ENCODE peak calls at places on chromosome 4, in eight cellular contexts. L is MM.1S, Y is ovary, N is left lung, B is lung, U is SJSA1, E is neuronal stem cell, G is uterus. W is an unnamed sample. For H3K4me1, the result is how much of the 10 kb centered on the place peaks cover.

GRCh38 chr4:2930135-2930805 is 32.9 kb downstream of the NOP14 start:
- DNase-seq in L (no peak), U (no peak), B (no peak), N (peak), Y (no peak), E (no peak), G (peak), W (no peak)

GRCh38 chr4:185648631-185649030 is 113.3 kb upstream of the PDLIM3 start:
- DNase-seq in G (no peak), U (no peak), E (no peak), N (no peak), B (no peak), Y (no peak), L (no peak), W (no peak)

GRCh38 chr4:42339935-42340406 is 57.3 kb upstream of the SHISA3 start:
- DNase-seq in G (no peak), Y (peak), L (no peak), U (no peak), B (no peak), E (no peak), N (no peak), W (peak)

GRCh38 chr4:63505714-63506460 is 903.4 kb downstream of the TECRL start:
- DNase-seq in G (no peak), N (no peak), U (no peak), Y (no peak), L (no peak), E (no peak), B (no peak), W (no peak)

GRCh38 chr4:2866160-2866861 is 22.7 kb downstream of the ADD1 start:
- DNase-seq in E (no peak), L (no peak), Y (no peak), B (no peak), U (no peak), G (no peak), N (no peak), W (no peak)

GRCh38 chr4:142314686-142315085 is 531.4 kb downstream of the INPP4B start:
- DNase-seq in N (no peak), G (no peak), B (no peak), E (no peak), L (peak), U (no peak), Y (no peak), W (no peak)

GRCh38 chr4:155787113-155787710 is 28.4 kb downstream of the GUCY1B1 start:
- DNase-seq in G (no peak), B (no peak), U (no peak), E (peak), Y (no peak), L (peak), N (no peak), W (no peak)

GRCh38 chr4:183658362-183659028 is 490 bp downstream of the RWDD4 start:
- DNase-seq in L (no peak), U (no peak), E (no peak), G (peak), N (no peak), B (no peak), Y (peak), W (peak)

GRCh38 chr4:121869841-121870822 is at the start of gene BBS7:
- DNase-seq in E (peak), N (peak), U (peak), B (peak), L (peak), G (peak), Y (peak), W (peak)

GRCh38 chr4:131764730-131765129 is 1384.4 kb upstream of the PCDH10 start:
- DNase-seq in B (no peak), N (no peak), Y (no peak), L (no peak), E (no peak), U (no peak), G (no peak), W (no peak)

GRCh38 chr4:15918484-15919129 is 19.9 kb downstream of the FGFBP1 start:
- DNase-seq in L (no peak), G (no peak), Y (no peak), B (peak), E (no peak), N (peak), U (no peak), W (no peak)

GRCh38 chr4:127856485-127857447 is 23.9 kb upstream of the PLK4 start:
- DNase-seq in B (no peak), E (peak), U (no peak), N (no peak), G (no peak), Y (no peak), L (no peak), W (peak)

GRCh38 chr4:52659016-52659721 is at the start of gene USP46:
- DNase-seq in G (peak), L (peak), U (peak), E (peak), B (peak), N (peak), Y (peak), W (peak)

GRCh38 chr4:177484613-177485021 is 42.4 kb upstream of the AGA start:
- DNase-seq in U (no peak), B (no peak), Y (no peak), L (no peak), N (no peak), G (no peak), E (no peak), W (peak)

GRCh38 chr4:81084029-81084428 is 53.5 kb downstream of the BMP3 start:
- DNase-seq in N (no peak), B (no peak), L (no peak), E (no peak), Y (no peak), G (no peak), U (no peak), W (no peak)

GRCh38 chr4:168677063-168677462 is 180.2 kb downstream of the PALLD start:
- DNase-seq in L (no peak), G (no peak), N (no peak), B (no peak), E (no peak), Y (no peak), U (no peak), W (no peak)

GRCh38 chr4:88661724-88662123 is 35.9 kb downstream of the NAP1L5 start:
- DNase-seq in Y (no peak), B (no peak), N (no peak), G (no peak), E (no peak), L (no peak), U (no peak), W (no peak)

GRCh38 chr4:185209031-185209851 is at the start of gene SNX25:
- DNase-seq in U (peak), B (peak), E (peak), G (peak), N (peak), L (peak), Y (peak), W (peak)

GRCh38 chr4:184021389-184021788 is 116.3 kb downstream of the STOX2 start:
- DNase-seq in B (no peak), N (no peak), L (no peak), E (no peak), G (no peak), Y (no peak), U (no peak), W (no peak)

GRCh38 chr4:138188406-138189084 is 53.6 kb downstream of the SLC7A11 start:
- DNase-seq in L (no peak), G (no peak), B (no peak), N (no peak), Y (no peak), U (no peak), E (no peak), W (no peak)

DNA sequence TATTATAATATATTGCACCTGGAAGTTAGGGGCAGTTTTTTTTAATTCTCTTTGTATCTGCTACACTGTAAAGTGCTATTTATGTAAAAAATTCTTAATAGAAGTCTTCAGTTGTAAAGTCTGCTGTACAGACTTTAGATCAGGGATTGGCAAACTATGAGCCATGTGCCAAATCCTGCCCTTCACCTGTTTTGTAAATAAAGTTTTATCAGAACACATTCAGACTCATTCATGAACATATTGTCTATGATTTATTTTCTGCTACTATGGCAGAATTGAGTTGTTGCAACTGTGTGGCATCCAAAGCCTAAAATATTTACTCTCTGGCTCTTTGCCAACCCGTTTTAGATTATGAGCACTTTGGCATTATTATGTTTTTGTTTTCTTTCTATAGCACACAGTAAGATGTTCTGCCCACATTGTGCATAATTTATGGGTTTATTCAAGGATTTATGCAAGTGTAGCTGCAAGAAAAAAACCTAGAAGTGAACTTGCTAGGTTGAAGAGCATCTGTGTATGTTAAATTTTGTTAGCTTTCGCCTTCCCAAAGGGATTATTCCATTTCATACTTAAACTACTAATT is 56.9 kb downstream of the CLCN3 start:
- DNase-seq in Y (no peak), E (no peak), L (no peak), G (no peak), U (no peak), N (no peak), B (no peak), W (no peak)
- H3K27ac ChIP-seq in Y (no peak), E (no peak), L (no peak), G (no peak), U (no peak), N (no peak), B (no peak), W (no peak)

DNA sequence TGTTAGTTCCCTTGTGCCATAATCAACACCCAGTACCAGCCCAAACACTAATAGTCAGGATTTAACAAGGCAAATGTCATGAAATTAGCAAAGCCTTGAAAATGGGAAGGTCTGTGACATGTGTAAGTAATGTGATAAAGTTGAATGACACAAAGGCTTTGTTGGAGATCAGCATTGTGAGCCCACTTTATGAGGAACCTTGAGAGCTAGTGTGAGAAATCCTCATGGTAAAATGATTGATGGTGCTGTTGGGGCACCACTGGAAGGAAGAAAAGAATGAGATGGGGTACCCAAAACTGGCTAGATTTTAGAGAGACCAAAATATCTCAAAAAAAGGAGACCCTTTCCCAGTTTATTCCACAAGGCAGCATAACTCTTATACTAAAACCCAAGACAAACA is 3.3 kb upstream of the LIN54 start:
- DNase-seq in Y (no peak), L (no peak), G (no peak), N (no peak), U (no peak), B (no peak), E (no peak), W (peak)
- H3K4me3 ChIP-seq in Y (no peak), L (no peak), G (no peak), N (peak), U (no peak), B (no peak), E (no peak), W (peak)

GRCh38 chr4:54842226-54843055 is 184.7 kb downstream of the KIT start:
- DNase-seq in U (no peak), B (no peak), L (no peak), E (no peak), N (no peak), Y (no peak), G (no peak), W (no peak)
- H3K4me1 ChIP-seq in U (under half), B (under half), L (under half), E (under half), N (under half), Y (under half), G (under half), W (under half)

GRCh38 chr4:8837181-8837811 is 34.3 kb downstream of the HMX1 start:
- DNase-seq in U (peak), B (no peak), L (no peak), Y (no peak), G (peak), E (peak), N (peak), W (no peak)

GRCh38 chr4:8834681-8835220 is 36.9 kb downstream of the HMX1 start:
- DNase-seq in Y (no peak), L (no peak), G (peak), U (peak), N (peak), B (no peak), E (no peak), W (no peak)

GRCh38 chr4:8835521-8836365 is 35.9 kb downstream of the HMX1 start:
- DNase-seq in U (peak), L (no peak), B (no peak), E (no peak), G (peak), N (peak), Y (no peak), W (no peak)

GRCh38 chr4:8838296-8838695 is 33.3 kb downstream of the HMX1 start:
- DNase-seq in G (no peak), B (no peak), N (no peak), U (no peak), L (no peak), Y (no peak), E (no peak), W (no peak)

DNA sequence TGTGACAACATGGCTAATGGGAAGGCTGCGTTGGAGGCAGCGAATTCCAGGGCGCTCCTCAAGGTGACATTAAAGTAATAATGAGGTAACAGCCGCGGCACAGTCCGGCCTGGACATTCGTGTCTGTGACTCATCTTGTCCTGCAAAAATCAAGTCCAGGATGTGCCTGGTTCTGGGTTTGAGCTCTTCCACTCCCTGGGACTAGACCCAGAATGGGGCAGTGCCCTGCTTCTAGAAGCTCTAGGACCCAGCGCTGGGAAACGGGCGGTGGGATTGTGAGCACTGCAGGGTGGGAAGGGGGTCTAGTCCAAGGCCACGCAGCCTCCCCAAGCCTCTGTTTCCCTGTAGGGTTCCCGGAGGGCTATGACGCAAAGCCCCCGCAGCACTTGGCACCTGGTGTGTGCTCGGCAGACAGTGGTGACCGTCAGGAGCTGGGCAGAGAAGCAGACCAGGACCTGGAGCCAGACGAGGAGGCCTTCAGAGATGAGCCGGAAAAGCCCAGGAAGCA is 34.9 kb downstream of the HMX1 start:
- DNase-seq in U (peak), G (peak), N (peak), L (no peak), E (no peak), Y (no peak), B (no peak), W (no peak)
- H3K27ac ChIP-seq in U (no peak), G (no peak), N (no peak), L (no peak), E (no peak), Y (no peak), B (no peak), W (no peak)

GRCh38 chr4:74608151-74608949 is 163.4 kb downstream of the AREG start:
- DNase-seq in U (no peak), B (no peak), Y (no peak), N (no peak), L (no peak), E (no peak), G (no peak), W (peak)
- H3K4me3 ChIP-seq in U (no peak), B (no peak), Y (no peak), N (no peak), L (no peak), E (no peak), G (no peak), W (no peak)